ENCODE peak calls at places on chromosomes 3 and 15, in five cellular contexts. One of them, this sample, is unnamed.

GRCh38 chr15:93974804-93975481 is 256.4 kb upstream of the MCTP2 start:
- DNase-seq in heart left ventricle: no peak
- DNase-seq in RWPE1: peak
- DNase-seq in A673: peak
- DNase-seq in PC-9: no peak
- DNase-seq in this sample: peak

GRCh38 chr3:59998040-59998439 is 948.2 kb upstream of the CFAP20DC start:
- DNase-seq in heart left ventricle: no peak
- DNase-seq in RWPE1: no peak
- DNase-seq in A673: no peak
- DNase-seq in PC-9: no peak
- DNase-seq in this sample: no peak

GRCh38 chr3:138186803-138187295 is 252 bp upstream of the ARMC8 start:
- DNase-seq in heart left ventricle: peak
- DNase-seq in RWPE1: peak
- DNase-seq in A673: peak
- DNase-seq in PC-9: no peak
- DNase-seq in this sample: no peak

GRCh38 chr15:57962887-57963286 is 102.6 kb downstream of the ALDH1A2 start:
- DNase-seq in heart left ventricle: no peak
- DNase-seq in RWPE1: peak
- DNase-seq in A673: no peak
- DNase-seq in PC-9: no peak
- DNase-seq in this sample: peak

GRCh38 chr15:25435474-25436243 is 3.2 kb downstream of the UBE3A start:
- DNase-seq in heart left ventricle: no peak
- DNase-seq in RWPE1: no peak
- DNase-seq in A673: no peak
- DNase-seq in PC-9: no peak
- DNase-seq in this sample: no peak

GRCh38 chr3:94413721-94414106 is 350.9 kb downstream of the NSUN3 start:
- DNase-seq in heart left ventricle: no peak
- DNase-seq in RWPE1: peak
- DNase-seq in A673: no peak
- DNase-seq in PC-9: no peak
- DNase-seq in this sample: no peak

GRCh38 chr15:99371180-99372103 is 120.2 kb downstream of the LRRC28 start:
- DNase-seq in heart left ventricle: no peak
- DNase-seq in RWPE1: no peak
- DNase-seq in A673: no peak
- DNase-seq in PC-9: no peak
- DNase-seq in this sample: no peak

GRCh38 chr15:45399381-45400212 is 21.3 kb upstream of the GATM start:
- DNase-seq in heart left ventricle: no peak
- DNase-seq in RWPE1: peak
- DNase-seq in A673: peak
- DNase-seq in PC-9: peak
- DNase-seq in this sample: no peak

GRCh38 chr15:48132874-48133273 is 12.1 kb downstream of the SLC24A5 start:
- DNase-seq in heart left ventricle: no peak
- DNase-seq in RWPE1: no peak
- DNase-seq in A673: no peak
- DNase-seq in PC-9: no peak
- DNase-seq in this sample: no peak

GRCh38 chr3:78086150-78086549 is 1046.3 kb downstream of the ROBO2 start:
- DNase-seq in heart left ventricle: no peak
- DNase-seq in RWPE1: no peak
- DNase-seq in A673: no peak
- DNase-seq in PC-9: no peak
- DNase-seq in this sample: peak

GRCh38 chr3:102169915-102170479 is 264.8 kb upstream of the ZPLD1 start:
- DNase-seq in heart left ventricle: no peak
- DNase-seq in RWPE1: no peak
- DNase-seq in A673: no peak
- DNase-seq in PC-9: no peak
- DNase-seq in this sample: no peak

GRCh38 chr15:39908186-39908585 is 11.9 kb downstream of the GPR176 start:
- DNase-seq in heart left ventricle: no peak
- DNase-seq in RWPE1: peak
- DNase-seq in A673: peak
- DNase-seq in PC-9: peak
- DNase-seq in this sample: peak

GRCh38 chr3:12318758-12319621 is 30.1 kb downstream of the PPARG start:
- DNase-seq in heart left ventricle: no peak
- DNase-seq in RWPE1: no peak
- DNase-seq in A673: no peak
- DNase-seq in PC-9: no peak
- DNase-seq in this sample: no peak

GRCh38 chr3:45148921-45149320 is 2.7 kb upstream of the CDCP1 start:
- DNase-seq in heart left ventricle: no peak
- DNase-seq in RWPE1: no peak
- DNase-seq in A673: no peak
- DNase-seq in PC-9: no peak
- DNase-seq in this sample: no peak

GRCh38 chr3:124685481-124685880 is 44.8 kb upstream of the UMPS start:
- DNase-seq in heart left ventricle: no peak
- DNase-seq in RWPE1: peak
- DNase-seq in A673: no peak
- DNase-seq in PC-9: no peak
- DNase-seq in this sample: peak

GRCh38 chr3:183122257-183122932 is 23.1 kb upstream of the MCCC1 start:
- DNase-seq in heart left ventricle: no peak
- DNase-seq in RWPE1: peak
- DNase-seq in A673: peak
- DNase-seq in PC-9: peak
- DNase-seq in this sample: no peak

GRCh38 chr15:98649621-98649995 is 1.3 kb downstream of the IGF1R start:
- DNase-seq in heart left ventricle: peak
- DNase-seq in RWPE1: no peak
- DNase-seq in A673: peak
- DNase-seq in PC-9: no peak
- DNase-seq in this sample: no peak

GRCh38 chr3:185572183-185572582 is 13.9 kb upstream of the SENP2 start:
- DNase-seq in heart left ventricle: no peak
- DNase-seq in RWPE1: no peak
- DNase-seq in A673: no peak
- DNase-seq in PC-9: no peak
- DNase-seq in this sample: no peak

GRCh38 chr15:100926258-100926657 is 7.1 kb downstream of the LRRK1 start:
- DNase-seq in heart left ventricle: no peak
- DNase-seq in RWPE1: no peak
- DNase-seq in A673: no peak
- DNase-seq in PC-9: no peak
- DNase-seq in this sample: no peak

GRCh38 chr15:82043726-82044372 is 2.0 kb downstream of the MEX3B start:
- DNase-seq in heart left ventricle: peak
- DNase-seq in RWPE1: no peak
- DNase-seq in A673: no peak
- DNase-seq in PC-9: no peak
- DNase-seq in this sample: no peak

GRCh38 chr15:82045892-82046667 is at the start of gene MEX3B:
- DNase-seq in heart left ventricle: peak
- DNase-seq in RWPE1: peak
- DNase-seq in A673: peak
- DNase-seq in PC-9: peak
- DNase-seq in this sample: peak

GRCh38 chr15:82044373-82045178 is 1.2 kb downstream of the MEX3B start:
- DNase-seq in heart left ventricle: peak
- DNase-seq in RWPE1: peak
- DNase-seq in A673: peak
- DNase-seq in PC-9: no peak
- DNase-seq in this sample: no peak

GRCh38 chr15:82046668-82047492 is 1.1 kb upstream of the MEX3B start:
- DNase-seq in heart left ventricle: peak
- DNase-seq in RWPE1: peak
- DNase-seq in A673: peak
- DNase-seq in PC-9: peak
- DNase-seq in this sample: peak

DNA sequence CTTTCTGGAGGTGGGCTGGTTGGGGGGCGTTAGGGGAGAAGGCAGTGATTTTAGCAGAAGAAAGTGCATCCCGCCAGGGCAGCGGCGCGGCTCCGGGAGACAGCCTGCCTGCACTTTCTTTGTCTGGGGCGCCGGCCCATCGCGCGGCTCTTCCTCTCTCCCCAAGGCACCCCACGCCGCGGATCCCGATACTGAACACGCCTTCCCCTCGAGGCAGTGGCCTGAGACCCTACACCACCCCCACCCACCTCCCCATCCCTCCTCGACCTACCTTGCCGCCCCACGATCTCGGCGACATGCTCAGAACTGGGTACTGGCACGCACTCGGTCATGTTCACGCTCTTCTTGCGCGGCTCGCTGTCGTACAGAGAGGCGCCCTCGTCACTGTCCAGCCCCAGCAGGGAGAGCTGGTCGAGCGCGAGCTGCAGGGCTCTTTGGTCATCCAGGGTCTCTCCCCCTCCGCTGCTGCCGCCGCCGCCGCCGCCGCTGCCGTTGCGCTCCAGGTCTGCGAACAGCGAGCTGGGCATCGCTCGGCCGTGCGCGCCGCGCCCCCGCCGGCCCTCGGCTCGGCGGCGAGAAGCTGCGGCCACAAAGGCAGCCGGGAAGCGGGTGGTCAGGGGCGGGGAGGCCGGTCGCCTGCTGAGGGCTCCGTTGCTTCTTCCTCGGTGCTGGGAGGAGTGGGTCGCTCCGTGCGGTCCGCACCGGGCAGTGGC is 483 bp downstream of the MEX3B start:
- DNase-seq in heart left ventricle: peak
- DNase-seq in RWPE1: peak
- DNase-seq in A673: peak
- DNase-seq in PC-9: no peak
- DNase-seq in this sample: no peak
- H3K27ac ChIP-seq in heart left ventricle: peak
- H3K27ac ChIP-seq in RWPE1: peak
- H3K27ac ChIP-seq in A673: peak
- H3K27ac ChIP-seq in PC-9: no peak
- H3K27ac ChIP-seq in this sample: no peak

DNA sequence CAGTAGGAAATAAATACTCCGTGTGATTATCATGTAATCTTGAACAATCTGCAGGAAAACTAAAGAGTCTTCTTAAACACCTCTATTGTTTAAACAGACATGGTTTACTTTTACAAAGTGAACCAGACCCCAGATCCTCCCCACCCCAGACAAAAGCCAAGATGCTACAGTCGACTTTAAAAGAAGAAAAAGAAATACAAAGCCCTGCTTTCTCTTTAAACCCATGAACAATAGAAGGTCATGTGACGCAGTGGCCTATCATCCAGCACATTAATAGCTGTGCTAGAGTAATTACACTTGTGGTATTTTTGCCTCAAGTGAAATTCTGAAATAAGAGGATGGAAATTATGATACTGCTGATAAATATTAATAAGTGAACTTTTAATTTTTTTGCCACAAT is 613.4 kb downstream of the FOXP1 start:
- DNase-seq in heart left ventricle: no peak
- DNase-seq in RWPE1: no peak
- DNase-seq in A673: no peak
- DNase-seq in PC-9: no peak
- DNase-seq in this sample: no peak
- H3K27ac ChIP-seq in heart left ventricle: no peak
- H3K27ac ChIP-seq in RWPE1: no peak
- H3K27ac ChIP-seq in A673: no peak
- H3K27ac ChIP-seq in PC-9: no peak
- H3K27ac ChIP-seq in this sample: no peak

DNA sequence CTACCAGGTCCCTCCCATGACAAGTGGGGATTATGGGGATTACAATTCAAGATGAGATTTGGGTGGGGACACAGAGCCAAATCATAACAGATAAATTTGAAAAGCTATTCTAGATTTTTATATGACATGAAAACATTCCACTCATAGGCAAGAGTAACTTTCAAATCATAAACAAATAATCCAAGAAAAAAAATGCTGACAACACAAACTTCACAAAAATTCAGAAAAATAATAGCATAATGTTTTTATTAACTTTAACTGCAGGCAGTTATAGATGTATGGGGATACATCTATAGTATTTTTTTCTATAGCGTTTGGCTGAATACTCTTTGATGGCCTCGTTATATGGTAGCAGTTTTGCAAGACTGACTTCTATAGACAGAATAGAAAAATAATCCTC is 243.1 kb downstream of the ADAMTSL3 start:
- DNase-seq in heart left ventricle: no peak
- DNase-seq in RWPE1: no peak
- DNase-seq in A673: no peak
- DNase-seq in PC-9: no peak
- DNase-seq in this sample: no peak
- H3K27ac ChIP-seq in heart left ventricle: no peak
- H3K27ac ChIP-seq in RWPE1: no peak
- H3K27ac ChIP-seq in A673: no peak
- H3K27ac ChIP-seq in PC-9: no peak
- H3K27ac ChIP-seq in this sample: no peak

GRCh38 chr3:196142674-196142988 is 60.7 kb upstream of the TFRC start:
- DNase-seq in heart left ventricle: no peak
- DNase-seq in RWPE1: peak
- DNase-seq in A673: no peak
- DNase-seq in PC-9: no peak
- DNase-seq in this sample: no peak

GRCh38 chr3:196145420-196146262 is 63.8 kb upstream of the TFRC start:
- DNase-seq in heart left ventricle: no peak
- DNase-seq in RWPE1: no peak
- DNase-seq in A673: no peak
- DNase-seq in PC-9: peak
- DNase-seq in this sample: no peak

GRCh38 chr3:196143708-196144382 is 62.0 kb upstream of the TFRC start:
- DNase-seq in heart left ventricle: no peak
- DNase-seq in RWPE1: no peak
- DNase-seq in A673: no peak
- DNase-seq in PC-9: no peak
- DNase-seq in this sample: no peak

GRCh38 chr3:196141866-196142673 is 60.2 kb upstream of the TFRC start:
- DNase-seq in heart left ventricle: no peak
- DNase-seq in RWPE1: peak
- DNase-seq in A673: no peak
- DNase-seq in PC-9: peak
- DNase-seq in this sample: peak

GRCh38 chr3:196144383-196145105 is 62.7 kb upstream of the TFRC start:
- DNase-seq in heart left ventricle: no peak
- DNase-seq in RWPE1: no peak
- DNase-seq in A673: no peak
- DNase-seq in PC-9: no peak
- DNase-seq in this sample: no peak
- H3K27ac ChIP-seq in heart left ventricle: no peak
- H3K27ac ChIP-seq in RWPE1: peak
- H3K27ac ChIP-seq in A673: no peak
- H3K27ac ChIP-seq in PC-9: peak
- H3K27ac ChIP-seq in this sample: peak

GRCh38 chr3:99503350-99503749 is 135.0 kb upstream of the COL8A1 start:
- DNase-seq in heart left ventricle: peak
- DNase-seq in RWPE1: no peak
- DNase-seq in A673: no peak
- DNase-seq in PC-9: no peak
- DNase-seq in this sample: no peak

GRCh38 chr3:99505646-99506269 is 132.6 kb upstream of the COL8A1 start:
- DNase-seq in heart left ventricle: peak
- DNase-seq in RWPE1: no peak
- DNase-seq in A673: peak
- DNase-seq in PC-9: no peak
- DNase-seq in this sample: no peak

GRCh38 chr3:99502871-99503270 is 135.5 kb upstream of the COL8A1 start:
- DNase-seq in heart left ventricle: no peak
- DNase-seq in RWPE1: no peak
- DNase-seq in A673: no peak
- DNase-seq in PC-9: no peak
- DNase-seq in this sample: no peak

GRCh38 chr3:99505200-99505599 is 133.2 kb upstream of the COL8A1 start:
- DNase-seq in heart left ventricle: no peak
- DNase-seq in RWPE1: no peak
- DNase-seq in A673: no peak
- DNase-seq in PC-9: no peak
- DNase-seq in this sample: no peak

GRCh38 chr3:99504258-99504657 is 134.1 kb upstream of the COL8A1 start:
- DNase-seq in heart left ventricle: no peak
- DNase-seq in RWPE1: no peak
- DNase-seq in A673: no peak
- DNase-seq in PC-9: no peak
- DNase-seq in this sample: no peak
- H3K27ac ChIP-seq in heart left ventricle: peak
- H3K27ac ChIP-seq in RWPE1: no peak
- H3K27ac ChIP-seq in A673: no peak
- H3K27ac ChIP-seq in PC-9: no peak
- H3K27ac ChIP-seq in this sample: no peak

This sample was measured in epithelial cell of prostate.